ENCODE peak calls at places on chromosomes 5 and 9, in nine cellular contexts. Y, P, Q, A, J, C, H, T and X are unnamed samples. For H3K36me3, the result is how much of the 10 kb centered on the place peaks cover.

GRCh38 chr5:54524704-54525103 is 7.1 kb downstream of the SNX18 start:
- ATAC-seq in P (peak), Y (peak), H (no peak), C (no peak), Q (peak), A (no peak), T (peak), J (no peak), X (no peak)

GRCh38 chr9:137268538-137269201 is 8.9 kb upstream of the TOR4A start:
- ATAC-seq in P (no peak), C (peak), T (no peak), Q (peak), H (no peak), Y (peak), J (no peak), A (no peak), X (no peak)

GRCh38 chr9:134346151-134346550 is 19.9 kb downstream of the RXRA start:
- ATAC-seq in A (no peak), P (no peak), Q (no peak), J (no peak), T (no peak), C (no peak), H (no peak), Y (no peak), X (no peak)

GRCh38 chr5:40603378-40603777 is 76.3 kb upstream of the PTGER4 start:
- ATAC-seq in P (no peak), Q (no peak), H (no peak), Y (no peak), C (no peak), J (no peak), A (no peak), T (no peak), X (no peak)

GRCh38 chr5:153276151-153276550 is 214.3 kb upstream of the GRIA1 start:
- ATAC-seq in J (no peak), T (no peak), P (no peak), Q (no peak), H (no peak), C (no peak), Y (no peak), A (no peak), X (no peak)

GRCh38 chr9:99039388-99040182 is 65.3 kb upstream of the TGFBR1 start:
- ATAC-seq in A (no peak), P (peak), T (peak), Y (no peak), C (no peak), J (no peak), Q (no peak), H (no peak), X (no peak)

GRCh38 chr9:134851015-134851414 is 29.6 kb upstream of the FCN2 start:
- ATAC-seq in J (no peak), P (no peak), Y (no peak), Q (no peak), H (no peak), C (no peak), T (no peak), A (no peak), X (no peak)

GRCh38 chr9:105735366-105735765 is 41.0 kb downstream of the TMEM38B start:
- ATAC-seq in A (no peak), T (no peak), Y (no peak), Q (no peak), J (no peak), C (no peak), H (no peak), P (no peak), X (no peak)

GRCh38 chr5:86709157-86709881 is 91.6 kb downstream of the COX7C start:
- ATAC-seq in Y (no peak), H (no peak), C (no peak), A (no peak), P (peak), T (no peak), J (no peak), Q (no peak), X (no peak)

GRCh38 chr9:87725356-87725899 is 491 bp upstream of the CTSL start:
- ATAC-seq in A (no peak), T (peak), Q (no peak), H (peak), P (peak), Y (no peak), C (peak), J (no peak), X (peak)

GRCh38 chr9:129776938-129777768 is 24.3 kb upstream of the PTGES start:
- ATAC-seq in Y (peak), J (peak), Q (peak), A (peak), H (peak), P (peak), C (peak), T (peak), X (peak)

DNA sequence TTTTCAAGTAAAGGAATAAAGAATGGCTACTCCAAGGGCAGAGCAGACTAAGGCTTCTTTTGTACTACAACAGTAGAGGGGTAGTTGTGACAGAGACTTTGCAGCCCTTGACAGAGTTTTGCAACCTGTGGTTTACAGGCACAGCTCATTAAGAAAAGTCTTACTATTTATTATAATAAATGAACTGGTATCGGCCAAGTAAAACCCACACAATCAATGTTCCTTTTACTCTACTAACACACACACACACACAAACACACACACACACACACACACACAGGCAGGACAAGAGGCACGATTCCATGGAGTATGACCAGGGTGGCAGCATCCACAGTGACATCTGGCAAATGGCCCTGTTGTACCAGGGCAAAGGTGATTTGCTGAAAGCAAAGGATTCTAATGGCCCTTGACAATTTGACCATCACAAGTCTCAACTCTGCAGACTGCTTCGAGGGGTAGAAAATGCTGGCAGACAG is 59.1 kb upstream of the GOLPH3 start:
- ATAC-seq in Q (peak), P (peak), C (no peak), A (peak), J (no peak), T (peak), Y (no peak), H (no peak), X (no peak)
- H3K36me3 ChIP-seq in Q (under half), P (under half), C (half or more), A (under half), J (under half), T (under half), Y (half or more), H (under half), X (under half)

GRCh38 chr5:177967221-177967887 is 28.7 kb downstream of the PROP1 start:
- ATAC-seq in A (no peak), Y (no peak), T (no peak), P (no peak), C (no peak), Q (no peak), H (no peak), J (no peak), X (no peak)

GRCh38 chr5:177964471-177964870 is 31.6 kb downstream of the PROP1 start:
- ATAC-seq in P (no peak), J (no peak), Q (no peak), Y (no peak), T (no peak), A (no peak), H (no peak), C (no peak), X (no peak)

GRCh38 chr5:177966839-177967167 is 29.2 kb downstream of the PROP1 start:
- ATAC-seq in H (no peak), J (no peak), P (no peak), Q (no peak), C (no peak), T (no peak), A (no peak), Y (no peak), X (no peak)

GRCh38 chr5:177966009-177966838 is 29.8 kb downstream of the PROP1 start:
- ATAC-seq in J (no peak), T (no peak), H (no peak), Q (no peak), C (no peak), P (no peak), A (no peak), Y (no peak), X (no peak)

DNA sequence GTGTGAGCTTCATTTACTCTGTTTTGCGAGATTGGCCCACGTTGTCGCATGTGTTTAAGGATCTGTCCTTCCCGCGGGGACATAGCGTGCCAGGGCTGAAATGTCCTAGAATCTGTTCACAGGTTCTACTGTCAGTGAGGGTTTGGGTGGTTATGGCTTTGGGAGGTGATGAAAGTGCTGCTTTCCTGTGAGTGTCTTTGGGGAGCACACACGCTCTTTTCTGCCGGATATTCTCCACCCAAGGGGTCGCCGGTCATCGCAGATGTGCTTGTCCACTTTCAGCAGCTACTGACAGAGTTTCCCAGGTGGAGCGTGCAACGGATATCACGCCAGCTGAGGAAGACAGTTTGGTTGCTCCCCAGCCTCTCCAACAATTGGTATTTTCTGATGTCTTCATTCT is 32.1 kb downstream of the PROP1 start:
- ATAC-seq in J (no peak), A (no peak), Y (no peak), T (no peak), H (no peak), Q (no peak), P (no peak), C (no peak), X (no peak)
- H3K27ac ChIP-seq in J (no peak), A (no peak), Y (no peak), T (no peak), H (no peak), Q (no peak), P (no peak), C (no peak), X (no peak)

GRCh38 chr5:146164382-146164781 is 18.1 kb downstream of the LARS1 start:
- ATAC-seq in T (no peak), P (no peak), A (no peak), Q (no peak), H (no peak), J (no peak), Y (no peak), C (no peak), X (no peak)
- H3K36me3 ChIP-seq in T (under half), P (under half), A (under half), Q (under half), H (under half), J (under half), Y (half or more), C (half or more), X (under half)

GRCh38 chr5:33375900-33376299 is 64.9 kb upstream of the TARS1 start:
- ATAC-seq in Q (no peak), Y (no peak), C (no peak), P (no peak), H (no peak), A (no peak), J (no peak), T (no peak), X (no peak)

GRCh38 chr5:33370135-33370472 is 70.7 kb upstream of the TARS1 start:
- ATAC-seq in J (no peak), C (no peak), Q (no peak), H (no peak), P (no peak), A (no peak), Y (peak), T (no peak), X (no peak)

GRCh38 chr5:33369470-33370134 is 71.2 kb upstream of the TARS1 start:
- ATAC-seq in J (no peak), A (no peak), Y (peak), T (no peak), C (no peak), Q (no peak), H (no peak), P (no peak), X (no peak)

GRCh38 chr5:33372721-33373120 is 68.0 kb upstream of the TARS1 start:
- ATAC-seq in P (no peak), Y (no peak), A (no peak), Q (no peak), H (no peak), C (no peak), J (no peak), T (no peak), X (no peak)

DNA sequence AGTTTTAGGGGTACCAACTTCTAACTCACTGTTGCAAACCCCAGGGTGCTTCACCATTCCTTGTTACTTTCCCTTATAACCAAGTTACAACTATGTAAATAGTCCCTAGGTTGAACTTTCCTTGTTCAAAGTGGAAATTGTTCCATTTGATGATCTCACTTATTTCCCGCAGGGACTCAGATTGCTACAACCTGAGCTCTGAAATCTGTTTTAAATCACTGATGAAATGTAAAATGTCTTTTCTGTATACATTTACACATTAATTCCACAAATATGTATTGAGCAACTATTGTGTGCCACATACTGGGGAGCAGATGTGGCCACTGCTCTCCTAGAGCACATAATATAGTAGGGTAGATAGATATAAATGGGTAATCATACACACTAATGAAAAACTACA is 69.1 kb upstream of the TARS1 start:
- ATAC-seq in H (no peak), J (no peak), Q (no peak), Y (no peak), A (no peak), T (no peak), C (no peak), P (no peak), X (no peak)
- H3K27ac ChIP-seq in H (no peak), J (no peak), Q (no peak), Y (no peak), A (no peak), T (no peak), C (no peak), P (no peak), X (no peak)

DNA sequence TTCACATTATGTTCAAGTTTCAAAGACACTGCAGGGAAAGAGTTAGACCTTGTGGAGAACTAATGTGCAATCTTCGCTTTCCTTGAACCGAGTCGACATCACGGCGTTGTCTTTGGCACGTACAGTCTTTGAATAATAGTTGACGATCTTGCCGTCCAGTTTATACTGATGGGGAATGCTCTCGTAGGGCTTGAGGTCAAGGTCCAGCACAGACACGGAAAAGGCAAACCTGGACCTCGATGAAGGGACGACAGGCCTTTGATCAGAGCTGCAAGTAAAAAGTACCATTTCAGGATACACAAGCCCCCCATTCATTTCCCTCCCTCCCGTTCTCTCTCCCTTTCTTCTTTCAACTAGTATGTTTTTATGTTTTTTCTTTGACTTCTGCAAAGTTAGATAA is 54.1 kb downstream of the IPPK start:
- ATAC-seq in T (no peak), Q (peak), H (no peak), Y (no peak), J (no peak), P (no peak), C (no peak), A (peak), X (no peak)
- H3K36me3 ChIP-seq in T (under half), Q (under half), H (under half), Y (half or more), J (under half), P (under half), C (half or more), A (under half), X (under half)

GRCh38 chr9:5554254-5554653 is 43.9 kb downstream of the PDCD1LG2 start:
- ATAC-seq in J (no peak), H (no peak), Q (no peak), A (no peak), T (no peak), P (no peak), Y (no peak), C (no peak), X (no peak)

GRCh38 chr9:5560439-5560838 is 50.1 kb downstream of the PDCD1LG2 start:
- ATAC-seq in P (peak), T (no peak), J (no peak), H (no peak), C (no peak), Q (no peak), Y (peak), A (no peak), X (no peak)

GRCh38 chr9:5556101-5556500 is 45.8 kb downstream of the PDCD1LG2 start:
- ATAC-seq in Q (no peak), T (no peak), J (no peak), C (no peak), A (no peak), H (no peak), Y (no peak), P (no peak), X (no peak)

GRCh38 chr9:5559659-5560058 is 49.3 kb downstream of the PDCD1LG2 start:
- ATAC-seq in Y (no peak), A (no peak), J (no peak), P (no peak), C (no peak), H (no peak), T (no peak), Q (no peak), X (no peak)

GRCh38 chr9:5557606-5558587 is 47.6 kb downstream of the PDCD1LG2 start:
- ATAC-seq in T (peak), C (no peak), H (no peak), J (peak), Y (peak), Q (no peak), A (no peak), P (peak), X (peak)
- H3K27ac ChIP-seq in T (no peak), C (no peak), H (no peak), J (no peak), Y (peak), Q (no peak), A (no peak), P (peak), X (peak)

DNA sequence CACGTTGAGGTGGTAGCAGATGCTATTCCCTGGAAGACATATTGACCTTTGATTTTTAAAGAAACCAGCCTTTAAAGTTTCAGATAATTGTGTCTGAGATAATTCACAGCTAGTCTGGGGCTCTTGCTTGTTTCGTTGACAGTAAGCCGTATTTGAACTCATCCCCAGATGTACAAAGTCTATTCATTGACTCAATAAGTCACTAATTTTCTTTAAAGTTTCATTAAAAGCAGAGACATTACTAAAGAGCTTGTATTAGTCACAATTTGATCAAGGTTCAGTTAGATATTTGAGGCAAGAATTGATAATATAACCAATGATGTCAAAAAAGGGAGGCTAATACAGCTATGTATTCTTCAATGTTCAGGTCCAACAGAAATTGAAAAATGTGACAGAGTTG is 158.0 kb downstream of the PCSK1 start:
- ATAC-seq in A (no peak), P (no peak), C (no peak), H (no peak), Y (no peak), Q (peak), T (no peak), J (no peak), X (no peak)
- H3K36me3 ChIP-seq in A (under half), P (under half), C (under half), H (under half), Y (under half), Q (under half), T (under half), J (under half), X (under half)

GRCh38 chr5:134758176-134758503 is 439 bp upstream of the DDX46 start:
- ATAC-seq in J (no peak), P (peak), A (peak), Q (no peak), T (peak), C (peak), H (peak), Y (no peak), X (peak)
- H3K27ac ChIP-seq in J (peak), P (peak), A (no peak), Q (peak), T (no peak), C (peak), H (peak), Y (peak), X (peak)